ENCODE peak calls at places on chromosomes 11 and 22, in six cellular contexts. One of them, this sample, is unnamed.

GRCh38 chr11:93236741-93237675 is 39.2 kb upstream of the SLC36A4 start:
- DNase-seq in cardiac fibroblast: peak; percentile 55
- DNase-seq in mesenchymal stem cell: peak; percentile 51
- DNase-seq in pancreas: no peak
- DNase-seq in esophagus squamous epithelium: no peak
- DNase-seq in CD4-positive, alpha-beta memory T cell: peak; percentile 12
- DNase-seq in this sample: peak; percentile 56

GRCh38 chr11:47179655-47179991 is 2.9 kb upstream of the ARFGAP2 start:
- DNase-seq in CD4-positive, alpha-beta memory T cell: peak; percentile 26
- DNase-seq in cardiac fibroblast: peak; percentile 53
- DNase-seq in pancreas: peak; percentile 51
- DNase-seq in esophagus squamous epithelium: no peak
- DNase-seq in mesenchymal stem cell: peak; percentile 66
- DNase-seq in this sample: peak; percentile 73

GRCh38 chr11:12642040-12642439 is 32.2 kb upstream of the TEAD1 start:
- DNase-seq in CD4-positive, alpha-beta memory T cell: no peak
- DNase-seq in cardiac fibroblast: peak; percentile 46
- DNase-seq in mesenchymal stem cell: peak; percentile 52
- DNase-seq in pancreas: no peak
- DNase-seq in esophagus squamous epithelium: no peak
- DNase-seq in this sample: no peak

GRCh38 chr22:50545522-50546325 is at the start of gene KLHDC7B:
- DNase-seq in mesenchymal stem cell: peak; percentile 55
- DNase-seq in pancreas: no peak
- DNase-seq in esophagus squamous epithelium: no peak
- DNase-seq in cardiac fibroblast: no peak
- DNase-seq in CD4-positive, alpha-beta memory T cell: no peak
- DNase-seq in this sample: no peak

GRCh38 chr11:66691311-66691980 is 13.8 kb upstream of the RBM4B start:
- DNase-seq in CD4-positive, alpha-beta memory T cell: no peak
- DNase-seq in pancreas: no peak
- DNase-seq in esophagus squamous epithelium: no peak
- DNase-seq in mesenchymal stem cell: no peak
- DNase-seq in cardiac fibroblast: no peak
- DNase-seq in this sample: no peak

GRCh38 chr22:22799561-22799960 is 88.1 kb upstream of the IGLL5 start:
- DNase-seq in cardiac fibroblast: no peak
- DNase-seq in CD4-positive, alpha-beta memory T cell: no peak
- DNase-seq in esophagus squamous epithelium: no peak
- DNase-seq in mesenchymal stem cell: no peak
- DNase-seq in pancreas: no peak
- DNase-seq in this sample: no peak

GRCh38 chr11:92129811-92130210 is 94.8 kb upstream of the FAT3 start:
- DNase-seq in CD4-positive, alpha-beta memory T cell: no peak
- DNase-seq in pancreas: no peak
- DNase-seq in esophagus squamous epithelium: no peak
- DNase-seq in mesenchymal stem cell: no peak
- DNase-seq in cardiac fibroblast: no peak
- DNase-seq in this sample: no peak

GRCh38 chr22:48721394-48721666 is 1106.3 kb downstream of the BRD1 start:
- DNase-seq in mesenchymal stem cell: no peak
- DNase-seq in pancreas: peak; percentile 49
- DNase-seq in CD4-positive, alpha-beta memory T cell: no peak
- DNase-seq in esophagus squamous epithelium: no peak
- DNase-seq in cardiac fibroblast: no peak
- DNase-seq in this sample: no peak

GRCh38 chr11:101870510-101870909 is 44.3 kb upstream of the CEP126 start:
- DNase-seq in CD4-positive, alpha-beta memory T cell: no peak
- DNase-seq in pancreas: no peak
- DNase-seq in cardiac fibroblast: peak; percentile 81
- DNase-seq in esophagus squamous epithelium: no peak
- DNase-seq in mesenchymal stem cell: peak; percentile 79
- DNase-seq in this sample: no peak

GRCh38 chr11:59188954-59189353 is 17.0 kb downstream of the DTX4 start:
- DNase-seq in mesenchymal stem cell: no peak
- DNase-seq in cardiac fibroblast: no peak
- DNase-seq in pancreas: no peak
- DNase-seq in CD4-positive, alpha-beta memory T cell: no peak
- DNase-seq in esophagus squamous epithelium: no peak
- DNase-seq in this sample: no peak

GRCh38 chr22:29306175-29306829 is at the start of gene GAS2L1:
- DNase-seq in mesenchymal stem cell: peak; percentile 87
- DNase-seq in cardiac fibroblast: peak; percentile 80
- DNase-seq in CD4-positive, alpha-beta memory T cell: peak; percentile 34
- DNase-seq in pancreas: peak; percentile 85
- DNase-seq in esophagus squamous epithelium: no peak
- DNase-seq in this sample: peak; percentile 94

GRCh38 chr11:66313321-66314185 is 3.3 kb downstream of the CD248 start:
- DNase-seq in esophagus squamous epithelium: no peak
- DNase-seq in mesenchymal stem cell: peak; percentile 63
- DNase-seq in pancreas: no peak
- DNase-seq in CD4-positive, alpha-beta memory T cell: no peak
- DNase-seq in cardiac fibroblast: peak; percentile 38
- DNase-seq in this sample: peak; percentile 53

GRCh38 chr22:45885941-45886395 is 91.0 kb downstream of the WNT7B start:
- DNase-seq in cardiac fibroblast: no peak
- DNase-seq in esophagus squamous epithelium: no peak
- DNase-seq in pancreas: peak; percentile 22
- DNase-seq in mesenchymal stem cell: no peak
- DNase-seq in CD4-positive, alpha-beta memory T cell: no peak
- DNase-seq in this sample: peak; percentile 4

GRCh38 chr11:78101073-78101472 is 21.4 kb upstream of the NDUFC2 start:
- DNase-seq in cardiac fibroblast: no peak
- DNase-seq in mesenchymal stem cell: no peak
- DNase-seq in esophagus squamous epithelium: no peak
- DNase-seq in pancreas: no peak
- DNase-seq in CD4-positive, alpha-beta memory T cell: no peak
- DNase-seq in this sample: no peak

GRCh38 chr22:31313366-31314147 is 21.3 kb upstream of the PIK3IP1 start:
- DNase-seq in pancreas: peak; percentile 84
- DNase-seq in CD4-positive, alpha-beta memory T cell: peak; percentile 63
- DNase-seq in cardiac fibroblast: peak; percentile 77
- DNase-seq in esophagus squamous epithelium: no peak
- DNase-seq in mesenchymal stem cell: peak; percentile 49
- DNase-seq in this sample: peak; percentile 62

GRCh38 chr22:36461665-36462474 is 19.6 kb downstream of the TXN2 start:
- DNase-seq in esophagus squamous epithelium: no peak
- DNase-seq in cardiac fibroblast: peak; percentile 92
- DNase-seq in mesenchymal stem cell: peak; percentile 94
- DNase-seq in CD4-positive, alpha-beta memory T cell: no peak
- DNase-seq in pancreas: peak; percentile 72
- DNase-seq in this sample: no peak

GRCh38 chr11:126194121-126194543 is 17.3 kb downstream of the RPUSD4 start:
- DNase-seq in mesenchymal stem cell: peak; percentile 51
- DNase-seq in esophagus squamous epithelium: no peak
- DNase-seq in cardiac fibroblast: peak; percentile 65
- DNase-seq in pancreas: no peak
- DNase-seq in CD4-positive, alpha-beta memory T cell: peak; percentile 36
- DNase-seq in this sample: peak; percentile 27

GRCh38 chr11:117564321-117564720 is 232.7 kb downstream of the DSCAML1 start:
- DNase-seq in pancreas: no peak
- DNase-seq in cardiac fibroblast: no peak
- DNase-seq in mesenchymal stem cell: no peak
- DNase-seq in esophagus squamous epithelium: no peak
- DNase-seq in CD4-positive, alpha-beta memory T cell: no peak
- DNase-seq in this sample: no peak

GRCh38 chr11:36578458-36578857 is 10.7 kb downstream of the RAG1 start:
- DNase-seq in esophagus squamous epithelium: no peak
- DNase-seq in mesenchymal stem cell: no peak
- DNase-seq in pancreas: no peak
- DNase-seq in CD4-positive, alpha-beta memory T cell: no peak
- DNase-seq in cardiac fibroblast: no peak
- DNase-seq in this sample: no peak

GRCh38 chr11:96065379-96065778 is 141.5 kb upstream of the MTMR2 start:
- DNase-seq in esophagus squamous epithelium: no peak
- DNase-seq in mesenchymal stem cell: no peak
- DNase-seq in cardiac fibroblast: peak; percentile 34
- DNase-seq in CD4-positive, alpha-beta memory T cell: no peak
- DNase-seq in pancreas: no peak
- DNase-seq in this sample: no peak

GRCh38 chr11:95067828-95068244 is 1.1 kb downstream of the SRSF8 start:
- DNase-seq in CD4-positive, alpha-beta memory T cell: no peak
- DNase-seq in cardiac fibroblast: no peak
- DNase-seq in mesenchymal stem cell: no peak
- DNase-seq in esophagus squamous epithelium: no peak
- DNase-seq in pancreas: no peak
- DNase-seq in this sample: no peak

GRCh38 chr11:63020671-63021255 is 5.1 kb upstream of the SLC22A8 start:
- DNase-seq in esophagus squamous epithelium: no peak
- DNase-seq in pancreas: no peak
- DNase-seq in mesenchymal stem cell: no peak
- DNase-seq in cardiac fibroblast: no peak
- DNase-seq in CD4-positive, alpha-beta memory T cell: no peak
- DNase-seq in this sample: peak; percentile 41

GRCh38 chr22:38835888-38836301 is 7.9 kb downstream of the NPTXR start:
- DNase-seq in esophagus squamous epithelium: no peak
- DNase-seq in mesenchymal stem cell: peak; percentile 7
- DNase-seq in CD4-positive, alpha-beta memory T cell: no peak
- DNase-seq in pancreas: no peak
- DNase-seq in cardiac fibroblast: peak; percentile 43
- DNase-seq in this sample: no peak

GRCh38 chr22:19761500-19762314 is 1.1 kb downstream of the TBX1 start:
- DNase-seq in esophagus squamous epithelium: no peak
- DNase-seq in CD4-positive, alpha-beta memory T cell: no peak
- DNase-seq in cardiac fibroblast: no peak
- DNase-seq in mesenchymal stem cell: peak; percentile 62
- DNase-seq in pancreas: no peak
- DNase-seq in this sample: no peak

GRCh38 chr11:8098879-8099278 is 17.9 kb downstream of the TUB start:
- DNase-seq in esophagus squamous epithelium: no peak
- DNase-seq in CD4-positive, alpha-beta memory T cell: no peak
- DNase-seq in mesenchymal stem cell: no peak
- DNase-seq in pancreas: no peak
- DNase-seq in cardiac fibroblast: no peak
- DNase-seq in this sample: peak; percentile 55

GRCh38 chr11:18739684-18740083 is 13.7 kb upstream of the IGSF22 start:
- DNase-seq in esophagus squamous epithelium: no peak
- DNase-seq in mesenchymal stem cell: no peak
- DNase-seq in cardiac fibroblast: no peak
- DNase-seq in pancreas: no peak
- DNase-seq in CD4-positive, alpha-beta memory T cell: no peak
- DNase-seq in this sample: no peak

GRCh38 chr11:34026432-34026831 is 25.1 kb upstream of the CAPRIN1 start:
- DNase-seq in CD4-positive, alpha-beta memory T cell: no peak
- DNase-seq in cardiac fibroblast: no peak
- DNase-seq in mesenchymal stem cell: no peak
- DNase-seq in pancreas: no peak
- DNase-seq in esophagus squamous epithelium: no peak
- DNase-seq in this sample: no peak

GRCh38 chr22:37782340-37783168 is 25.2 kb upstream of the GCAT start:
- DNase-seq in pancreas: no peak
- DNase-seq in CD4-positive, alpha-beta memory T cell: no peak
- DNase-seq in cardiac fibroblast: peak; percentile 38
- DNase-seq in mesenchymal stem cell: peak; percentile 73
- DNase-seq in esophagus squamous epithelium: no peak
- DNase-seq in this sample: peak; percentile 48

GRCh38 chr11:11512502-11512901 is 109.3 kb downstream of the GALNT18 start:
- DNase-seq in esophagus squamous epithelium: no peak
- DNase-seq in cardiac fibroblast: no peak
- DNase-seq in pancreas: no peak
- DNase-seq in mesenchymal stem cell: no peak
- DNase-seq in CD4-positive, alpha-beta memory T cell: no peak
- DNase-seq in this sample: no peak
- H3K4me3 ChIP-seq in esophagus squamous epithelium: no peak overlapping the region
- H3K4me3 ChIP-seq in cardiac fibroblast: no peak overlapping the region
- H3K4me3 ChIP-seq in pancreas: no peak overlapping the region
- H3K4me3 ChIP-seq in mesenchymal stem cell: no peak overlapping the region
- H3K4me3 ChIP-seq in CD4-positive, alpha-beta memory T cell: no peak overlapping the region
- H3K4me3 ChIP-seq in this sample: no peak overlapping the region

GRCh38 chr11:45884596-45885185 is 760 bp upstream of the MAPK8IP1 start:
- DNase-seq in esophagus squamous epithelium: no peak
- DNase-seq in pancreas: no peak
- DNase-seq in cardiac fibroblast: no peak
- DNase-seq in CD4-positive, alpha-beta memory T cell: no peak
- DNase-seq in mesenchymal stem cell: no peak
- DNase-seq in this sample: no peak
- H3K4me3 ChIP-seq in esophagus squamous epithelium: peak overlapping the region; percentile 44
- H3K4me3 ChIP-seq in pancreas: no peak overlapping the region
- H3K4me3 ChIP-seq in cardiac fibroblast: no peak overlapping the region
- H3K4me3 ChIP-seq in CD4-positive, alpha-beta memory T cell: no peak overlapping the region
- H3K4me3 ChIP-seq in mesenchymal stem cell: no peak overlapping the region
- H3K4me3 ChIP-seq in this sample: no peak overlapping the region

DNA sequence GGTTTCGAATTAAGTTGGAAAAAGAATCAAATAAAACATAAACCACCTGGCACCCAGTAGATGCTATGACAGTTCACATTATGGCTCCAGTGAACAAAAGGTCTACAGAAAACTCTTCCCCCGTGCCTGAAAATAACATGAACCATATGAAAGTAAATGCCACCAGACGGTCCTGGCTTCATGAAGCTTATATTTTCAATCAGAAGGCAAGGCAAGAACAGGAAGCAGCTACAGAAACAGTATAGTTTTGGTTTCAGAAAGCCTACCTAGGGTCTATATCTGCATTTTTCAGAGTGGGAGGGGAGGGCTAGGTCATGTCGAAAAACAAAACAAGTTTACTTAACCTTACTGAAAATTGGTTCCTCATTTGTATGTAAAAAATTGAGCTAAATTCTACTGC is 9.8 kb downstream of the RAB30 start:
- DNase-seq in esophagus squamous epithelium: no peak
- DNase-seq in mesenchymal stem cell: no peak
- DNase-seq in cardiac fibroblast: no peak
- DNase-seq in pancreas: no peak
- DNase-seq in CD4-positive, alpha-beta memory T cell: no peak
- DNase-seq in this sample: no peak
- H3K4me3 ChIP-seq in esophagus squamous epithelium: no peak overlapping the region
- H3K4me3 ChIP-seq in mesenchymal stem cell: no peak overlapping the region
- H3K4me3 ChIP-seq in cardiac fibroblast: no peak overlapping the region
- H3K4me3 ChIP-seq in pancreas: no peak overlapping the region
- H3K4me3 ChIP-seq in CD4-positive, alpha-beta memory T cell: no peak overlapping the region
- H3K4me3 ChIP-seq in this sample: no peak overlapping the region

GRCh38 chr11:1889941-1890855 is 1.5 kb downstream of the PRR33 start:
- DNase-seq in pancreas: no peak
- DNase-seq in cardiac fibroblast: no peak
- DNase-seq in CD4-positive, alpha-beta memory T cell: no peak
- DNase-seq in esophagus squamous epithelium: no peak
- DNase-seq in mesenchymal stem cell: no peak
- DNase-seq in this sample: no peak

GRCh38 chr11:1892116-1892515 is 421 bp upstream of the PRR33 start:
- DNase-seq in cardiac fibroblast: no peak
- DNase-seq in pancreas: no peak
- DNase-seq in mesenchymal stem cell: no peak
- DNase-seq in CD4-positive, alpha-beta memory T cell: no peak
- DNase-seq in esophagus squamous epithelium: no peak
- DNase-seq in this sample: no peak

GRCh38 chr11:1892558-1892957 is 863 bp upstream of the PRR33 start:
- DNase-seq in esophagus squamous epithelium: no peak
- DNase-seq in mesenchymal stem cell: no peak
- DNase-seq in CD4-positive, alpha-beta memory T cell: no peak
- DNase-seq in pancreas: no peak
- DNase-seq in cardiac fibroblast: no peak
- DNase-seq in this sample: no peak

GRCh38 chr11:1890856-1891830 is 552 bp downstream of the PRR33 start:
- DNase-seq in pancreas: peak; percentile 28
- DNase-seq in cardiac fibroblast: no peak
- DNase-seq in mesenchymal stem cell: no peak
- DNase-seq in CD4-positive, alpha-beta memory T cell: no peak
- DNase-seq in esophagus squamous epithelium: no peak
- DNase-seq in this sample: no peak

DNA sequence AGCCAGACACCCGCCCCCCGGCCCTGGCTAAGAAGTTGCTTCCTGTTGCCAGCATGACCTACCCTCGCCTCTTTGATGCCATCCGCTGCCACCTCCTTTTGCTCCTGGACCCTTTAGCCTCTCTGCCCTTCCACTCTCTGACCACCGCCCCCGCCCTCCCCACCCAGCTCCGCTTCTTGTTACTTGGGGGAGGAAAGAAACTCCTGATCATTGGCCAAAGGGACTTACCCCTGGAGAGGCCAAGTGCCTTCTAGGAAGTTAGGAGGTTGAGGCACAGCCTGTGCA is at the start of gene PRR33:
- DNase-seq in pancreas: no peak
- DNase-seq in cardiac fibroblast: no peak
- DNase-seq in mesenchymal stem cell: no peak
- DNase-seq in esophagus squamous epithelium: no peak
- DNase-seq in CD4-positive, alpha-beta memory T cell: no peak
- DNase-seq in this sample: no peak
- H3K4me3 ChIP-seq in pancreas: no peak within 1 kb of the TSS
- H3K4me3 ChIP-seq in cardiac fibroblast: no peak within 1 kb of the TSS
- H3K4me3 ChIP-seq in mesenchymal stem cell: no peak within 1 kb of the TSS
- H3K4me3 ChIP-seq in esophagus squamous epithelium: no peak within 1 kb of the TSS
- H3K4me3 ChIP-seq in CD4-positive, alpha-beta memory T cell: no peak within 1 kb of the TSS
- H3K4me3 ChIP-seq in this sample: no peak within 1 kb of the TSS

This sample was measured in WERI-Rb-1.